ENCODE peak calls at places on chromosomes 12 and 14, in ten cellular contexts. One of them, this sample, is unnamed.

GRCh38 chr12:11891350-11892064 is 179.2 kb upstream of the BCL2L14 start:
- DNase-seq in PC-9: no peak
- DNase-seq in GM04504: no peak
- DNase-seq in cardiac muscle cell: peak
- DNase-seq in cardiac fibroblast: no peak
- DNase-seq in KG1: no peak
- DNase-seq in GDM1: no peak
- DNase-seq in naive thymus-derived CD8-positive, alpha-beta T cell: no peak
- DNase-seq in erythroblast: no peak
- DNase-seq in adipocyte: no peak
- DNase-seq in this sample: no peak

GRCh38 chr12:12734561-12735071 is 17.4 kb downstream of the CDKN1B start:
- DNase-seq in GM04504: no peak
- DNase-seq in erythroblast: no peak
- DNase-seq in cardiac muscle cell: no peak
- DNase-seq in GDM1: no peak
- DNase-seq in KG1: no peak
- DNase-seq in naive thymus-derived CD8-positive, alpha-beta T cell: no peak
- DNase-seq in cardiac fibroblast: peak
- DNase-seq in PC-9: no peak
- DNase-seq in adipocyte: no peak
- DNase-seq in this sample: no peak

GRCh38 chr12:104643093-104643646 is 186.4 kb downstream of the CHST11 start:
- DNase-seq in cardiac fibroblast: no peak
- DNase-seq in PC-9: no peak
- DNase-seq in naive thymus-derived CD8-positive, alpha-beta T cell: no peak
- DNase-seq in GDM1: no peak
- DNase-seq in KG1: no peak
- DNase-seq in adipocyte: no peak
- DNase-seq in GM04504: no peak
- DNase-seq in cardiac muscle cell: no peak
- DNase-seq in erythroblast: no peak
- DNase-seq in this sample: no peak

GRCh38 chr12:100190013-100190394 is 10.6 kb upstream of the ACTR6 start:
- DNase-seq in cardiac fibroblast: peak
- DNase-seq in erythroblast: no peak
- DNase-seq in GM04504: no peak
- DNase-seq in cardiac muscle cell: no peak
- DNase-seq in naive thymus-derived CD8-positive, alpha-beta T cell: no peak
- DNase-seq in GDM1: no peak
- DNase-seq in KG1: no peak
- DNase-seq in adipocyte: no peak
- DNase-seq in PC-9: no peak
- DNase-seq in this sample: no peak

GRCh38 chr12:102740157-102741032 is 176.6 kb downstream of the PAH start:
- DNase-seq in GDM1: no peak
- DNase-seq in cardiac muscle cell: peak
- DNase-seq in cardiac fibroblast: peak
- DNase-seq in adipocyte: peak
- DNase-seq in erythroblast: no peak
- DNase-seq in GM04504: peak
- DNase-seq in KG1: no peak
- DNase-seq in PC-9: no peak
- DNase-seq in naive thymus-derived CD8-positive, alpha-beta T cell: no peak
- DNase-seq in this sample: no peak

GRCh38 chr12:113293100-113293499 is 41.8 kb downstream of the SLC8B1 start:
- DNase-seq in naive thymus-derived CD8-positive, alpha-beta T cell: no peak
- DNase-seq in adipocyte: no peak
- DNase-seq in GM04504: no peak
- DNase-seq in PC-9: no peak
- DNase-seq in cardiac muscle cell: no peak
- DNase-seq in erythroblast: no peak
- DNase-seq in KG1: no peak
- DNase-seq in GDM1: no peak
- DNase-seq in cardiac fibroblast: no peak
- DNase-seq in this sample: no peak

GRCh38 chr14:63543826-63544320 is 696 bp upstream of the PPP2R5E start:
- DNase-seq in GM04504: no peak
- DNase-seq in naive thymus-derived CD8-positive, alpha-beta T cell: no peak
- DNase-seq in PC-9: no peak
- DNase-seq in GDM1: no peak
- DNase-seq in KG1: no peak
- DNase-seq in adipocyte: peak
- DNase-seq in erythroblast: peak
- DNase-seq in cardiac muscle cell: peak
- DNase-seq in cardiac fibroblast: peak
- DNase-seq in this sample: no peak

GRCh38 chr14:99273724-99274345 is 1.8 kb upstream of the BCL11B start:
- DNase-seq in adipocyte: no peak
- DNase-seq in naive thymus-derived CD8-positive, alpha-beta T cell: no peak
- DNase-seq in GM04504: no peak
- DNase-seq in PC-9: no peak
- DNase-seq in erythroblast: no peak
- DNase-seq in cardiac fibroblast: no peak
- DNase-seq in cardiac muscle cell: peak
- DNase-seq in KG1: no peak
- DNase-seq in GDM1: no peak
- DNase-seq in this sample: no peak

GRCh38 chr12:78315018-78315417 is 484.3 kb downstream of the NAV3 start:
- DNase-seq in GDM1: no peak
- DNase-seq in GM04504: no peak
- DNase-seq in naive thymus-derived CD8-positive, alpha-beta T cell: no peak
- DNase-seq in erythroblast: no peak
- DNase-seq in adipocyte: no peak
- DNase-seq in KG1: no peak
- DNase-seq in cardiac fibroblast: no peak
- DNase-seq in PC-9: no peak
- DNase-seq in cardiac muscle cell: no peak
- DNase-seq in this sample: no peak

GRCh38 chr14:79856357-79856756 is 354.9 kb downstream of the DIO2 start:
- DNase-seq in naive thymus-derived CD8-positive, alpha-beta T cell: no peak
- DNase-seq in cardiac muscle cell: peak
- DNase-seq in erythroblast: no peak
- DNase-seq in PC-9: no peak
- DNase-seq in cardiac fibroblast: peak
- DNase-seq in GM04504: no peak
- DNase-seq in KG1: no peak
- DNase-seq in adipocyte: no peak
- DNase-seq in GDM1: no peak
- DNase-seq in this sample: no peak

GRCh38 chr12:105676694-105677093 is 346.2 kb downstream of the C12orf75 start:
- DNase-seq in PC-9: peak
- DNase-seq in adipocyte: no peak
- DNase-seq in KG1: no peak
- DNase-seq in cardiac fibroblast: no peak
- DNase-seq in naive thymus-derived CD8-positive, alpha-beta T cell: no peak
- DNase-seq in GM04504: no peak
- DNase-seq in cardiac muscle cell: no peak
- DNase-seq in erythroblast: no peak
- DNase-seq in GDM1: no peak
- DNase-seq in this sample: no peak

GRCh38 chr14:20782280-20782890 is 1.3 kb downstream of the RNASE6 start:
- DNase-seq in naive thymus-derived CD8-positive, alpha-beta T cell: no peak
- DNase-seq in GM04504: no peak
- DNase-seq in erythroblast: no peak
- DNase-seq in adipocyte: no peak
- DNase-seq in KG1: peak
- DNase-seq in GDM1: peak
- DNase-seq in cardiac muscle cell: peak
- DNase-seq in PC-9: no peak
- DNase-seq in cardiac fibroblast: no peak
- DNase-seq in this sample: no peak

GRCh38 chr14:54182419-54183040 is 214.3 kb upstream of the CDKN3 start:
- DNase-seq in naive thymus-derived CD8-positive, alpha-beta T cell: no peak
- DNase-seq in cardiac muscle cell: peak
- DNase-seq in GDM1: no peak
- DNase-seq in erythroblast: no peak
- DNase-seq in KG1: no peak
- DNase-seq in cardiac fibroblast: peak
- DNase-seq in GM04504: peak
- DNase-seq in adipocyte: peak
- DNase-seq in PC-9: peak
- DNase-seq in this sample: no peak

GRCh38 chr12:72230589-72230988 is 41.6 kb upstream of the TRHDE start:
- DNase-seq in GDM1: no peak
- DNase-seq in GM04504: no peak
- DNase-seq in naive thymus-derived CD8-positive, alpha-beta T cell: no peak
- DNase-seq in erythroblast: no peak
- DNase-seq in cardiac fibroblast: peak
- DNase-seq in cardiac muscle cell: peak
- DNase-seq in PC-9: no peak
- DNase-seq in KG1: no peak
- DNase-seq in adipocyte: peak
- DNase-seq in this sample: no peak

GRCh38 chr12:124971603-124972002 is 17.3 kb downstream of the DHX37 start:
- DNase-seq in KG1: no peak
- DNase-seq in erythroblast: no peak
- DNase-seq in GDM1: no peak
- DNase-seq in cardiac fibroblast: no peak
- DNase-seq in naive thymus-derived CD8-positive, alpha-beta T cell: no peak
- DNase-seq in adipocyte: no peak
- DNase-seq in cardiac muscle cell: no peak
- DNase-seq in PC-9: no peak
- DNase-seq in GM04504: no peak
- DNase-seq in this sample: no peak

GRCh38 chr14:89673499-89674225 is 256.6 kb upstream of the FOXN3 start:
- DNase-seq in erythroblast: no peak
- DNase-seq in PC-9: no peak
- DNase-seq in KG1: peak
- DNase-seq in naive thymus-derived CD8-positive, alpha-beta T cell: no peak
- DNase-seq in cardiac fibroblast: peak
- DNase-seq in adipocyte: peak
- DNase-seq in GM04504: peak
- DNase-seq in GDM1: no peak
- DNase-seq in cardiac muscle cell: peak
- DNase-seq in this sample: no peak